ENCODE peak calls at places on chromosomes 12 and 14, in ten cellular contexts. K is thoracic aorta; E is adrenal gland; I is esophagus muscularis mucosa; Z is AG04449; G is IMR-90; R is right atrium auricular region; U is CD8-positive, alpha-beta T cell; L is A549; H is psoas muscle. D is an unnamed sample.
A peak's percentile ranks its signal among the peaks of the same experiment; 100 is the strongest.

GRCh38 chr12:48602192-48602989 is 32.5 kb upstream of the LALBA start:
- DNase-seq in I (no peak), U (no peak), E (no peak), R (no peak), L (no peak), H (no peak), G (no peak), Z (no peak), K (no peak), D (no peak)

GRCh38 chr12:112148031-112148513 is 22.7 kb downstream of the TRAFD1 start:
- DNase-seq in K (no peak), L (no peak), R (no peak), E (peak; percentile 21), Z (peak; percentile 17), G (peak; percentile 79), H (no peak), U (no peak), I (peak; percentile 21), D (no peak)

GRCh38 chr12:52651726-52652261 is at the start of gene KRT2:
- DNase-seq in I (no peak), H (no peak), R (no peak), Z (no peak), L (no peak), G (no peak), K (no peak), E (no peak), U (no peak), D (no peak)

GRCh38 chr14:104827173-104828055 is 26.5 kb downstream of the ZBTB42 start:
- DNase-seq in U (peak; percentile 56), H (no peak), L (peak; percentile 93), I (no peak), Z (no peak), E (peak; percentile 54), G (peak; percentile 32), R (no peak), K (no peak), D (peak; percentile 55)

GRCh38 chr12:82517808-82518207 is 159.5 kb downstream of the METTL25 start:
- DNase-seq in R (no peak), L (no peak), G (no peak), U (no peak), E (no peak), H (no peak), Z (no peak), I (no peak), K (no peak), D (no peak)

GRCh38 chr12:76144253-76144564 is 59.7 kb upstream of the NAP1L1 start:
- DNase-seq in L (no peak), K (no peak), G (peak; percentile 36), I (no peak), H (no peak), R (no peak), Z (no peak), E (no peak), U (peak; percentile 18), D (no peak)

GRCh38 chr14:96192975-96193805 is 11.4 kb upstream of the BDKRB2 start:
- DNase-seq in K (no peak), E (no peak), I (no peak), H (no peak), Z (no peak), R (no peak), L (no peak), G (no peak), U (no peak), D (no peak)

GRCh38 chr14:30876692-30877091 is 2.3 kb downstream of the COCH start:
- DNase-seq in I (no peak), L (no peak), G (no peak), Z (no peak), H (no peak), R (no peak), E (no peak), K (no peak), U (no peak), D (no peak)

GRCh38 chr12:6451348-6452244 is at the start of gene TAPBPL:
- DNase-seq in K (peak; percentile 55), U (peak; percentile 74), R (peak; percentile 92), L (peak; percentile 62), H (peak; percentile 85), Z (peak; percentile 24), G (peak; percentile 75), I (peak; percentile 97), E (peak; percentile 85), D (peak; percentile 81)

GRCh38 chr12:6450869-6451347 is 934 bp upstream of the TAPBPL start:
- DNase-seq in I (no peak), U (no peak), L (no peak), R (no peak), G (no peak), H (peak; percentile 39), E (no peak), K (no peak), Z (no peak), D (no peak)

GRCh38 chr12:6452245-6452731 is 446 bp downstream of the TAPBPL start:
- DNase-seq in Z (no peak), L (no peak), G (no peak), U (no peak), H (peak; percentile 43), E (peak; percentile 69), R (no peak), K (no peak), I (no peak), D (no peak)

GRCh38 chr12:6452908-6453630 is 1.2 kb downstream of the TAPBPL start:
- DNase-seq in I (no peak), K (no peak), R (no peak), G (no peak), E (peak; percentile 49), L (no peak), H (no peak), Z (no peak), U (no peak), D (no peak)

DNA sequence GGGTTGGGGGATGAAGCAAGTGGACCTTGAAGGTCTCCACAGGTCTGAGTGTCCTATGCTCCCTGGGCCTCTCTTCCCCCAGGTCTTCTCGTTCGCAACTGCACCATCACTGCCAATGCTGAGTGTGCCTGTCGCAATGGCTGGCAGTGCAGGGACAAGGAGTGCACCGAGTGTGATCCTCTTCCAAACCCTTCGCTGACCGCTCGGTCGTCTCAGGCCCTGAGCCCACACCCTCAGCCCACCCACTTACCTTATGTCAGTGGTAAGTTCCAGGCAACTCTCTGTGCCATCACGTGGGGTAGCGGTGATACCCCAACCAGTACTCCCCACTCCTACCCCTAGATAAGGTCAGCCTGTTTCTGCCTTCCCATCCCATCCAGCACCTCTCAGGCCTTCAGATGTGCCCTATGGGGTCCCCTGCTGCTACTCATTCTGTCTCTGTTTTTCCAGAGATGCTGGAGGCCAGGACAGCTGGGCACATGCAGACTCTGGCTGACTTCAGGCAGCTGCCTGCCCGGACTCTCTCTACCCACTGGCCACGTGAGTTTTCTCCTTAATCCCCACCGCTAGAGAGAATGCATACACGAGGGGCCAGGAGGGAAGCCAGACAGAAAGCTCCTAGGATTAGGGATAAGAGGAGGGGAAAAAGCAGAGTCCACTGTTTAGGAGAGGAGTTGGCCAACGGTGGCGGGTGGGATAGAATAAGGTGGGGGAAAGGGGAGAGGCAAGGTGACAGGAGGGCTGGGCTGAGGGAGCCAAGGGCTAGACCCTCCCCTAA is 1.6 kb upstream of the TAPBPL start:
- DNase-seq in K (no peak), G (no peak), Z (no peak), L (no peak), E (no peak), U (no peak), R (no peak), I (no peak), H (no peak), D (no peak)
- H3K4me3 ChIP-seq in K (peak overlapping the region; percentile 75), G (peak overlapping the region; percentile 57), Z (peak overlapping the region; percentile 75), L (no peak overlapping the region), E (no peak overlapping the region), U (no peak overlapping the region), R (peak overlapping the region; percentile 54), I (peak overlapping the region; percentile 79), H (peak overlapping the region; percentile 90), D (peak overlapping the region; percentile 66)

DNA sequence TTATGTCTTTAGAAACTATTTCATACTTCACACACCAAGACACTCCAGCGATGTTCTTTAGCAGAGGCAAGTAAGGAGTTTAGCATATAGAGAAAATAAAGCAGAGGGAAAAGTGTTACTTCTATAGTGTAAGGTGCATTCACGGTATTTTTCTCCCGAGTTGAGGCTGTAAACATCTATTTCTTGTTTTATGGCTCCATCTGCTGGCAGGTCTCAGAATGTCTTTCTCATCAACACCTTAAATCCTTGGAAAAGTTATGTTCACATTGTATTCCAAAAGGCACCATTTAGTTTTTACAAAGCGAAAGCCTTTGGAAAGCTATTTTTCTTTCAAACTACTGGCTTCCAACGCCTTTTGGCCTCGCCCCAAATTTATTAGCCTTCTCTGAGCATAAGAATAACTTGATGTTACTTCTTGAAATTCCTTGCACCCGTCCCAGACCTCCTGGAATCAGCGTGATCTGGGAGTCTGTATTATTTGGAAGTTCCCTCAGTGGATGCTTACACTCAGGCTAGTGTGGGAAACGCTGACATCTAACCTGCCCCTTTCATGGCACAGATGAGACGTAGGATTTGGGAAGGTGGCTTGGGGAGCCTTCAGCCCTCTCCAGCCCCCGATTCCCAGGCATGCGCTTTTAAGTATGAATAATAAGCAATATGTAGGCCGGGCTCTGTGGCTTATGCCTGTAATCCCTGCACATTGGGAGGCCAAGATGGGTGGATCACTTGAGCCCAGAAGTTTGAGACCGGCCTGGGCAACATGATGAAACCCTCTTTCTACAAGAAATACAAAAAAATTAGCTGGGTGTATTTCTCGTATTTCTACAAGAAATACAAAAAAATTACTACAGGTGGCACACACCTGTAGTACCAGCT is 1.9 kb upstream of the PIWIL1 start:
- DNase-seq in I (peak; percentile 86), U (peak; percentile 23), K (no peak), L (peak; percentile 49), R (no peak), G (peak; percentile 34), E (peak; percentile 69), Z (no peak), H (no peak), D (no peak)
- TF ChIP-seq CTCF in I (peak; percentile 59), U (peak; percentile 69), K (peak; percentile 51), L (peak; percentile 85), R (peak; percentile 73), G (peak; percentile 57), E (peak; percentile 78), Z (peak; percentile 30), H (peak; percentile 65), D (peak; percentile 38)

GRCh38 chr12:122081697-122082221 is 3.2 kb downstream of the MLXIP start:
- DNase-seq in G (peak; percentile 55), I (no peak), E (peak; percentile 55), H (peak; percentile 41), R (no peak), U (peak; percentile 35), K (no peak), Z (no peak), L (no peak), D (no peak)

GRCh38 chr12:122080149-122081107 is 1.9 kb downstream of the MLXIP start:
- DNase-seq in G (peak; percentile 86), H (peak; percentile 70), K (peak; percentile 63), U (no peak), I (no peak), L (peak; percentile 41), R (peak; percentile 85), E (peak; percentile 90), Z (no peak), D (no peak)

GRCh38 chr12:122085006-122085405 is 6.5 kb downstream of the MLXIP start:
- DNase-seq in Z (no peak), E (no peak), K (no peak), I (no peak), G (no peak), R (no peak), L (no peak), H (no peak), U (no peak), D (no peak)

GRCh38 chr12:122081108-122081696 is 2.6 kb downstream of the MLXIP start:
- DNase-seq in E (peak; percentile 58), I (no peak), R (no peak), U (no peak), L (no peak), H (no peak), Z (no peak), G (no peak), K (no peak), D (no peak)

GRCh38 chr12:122082621-122083356 is 4.2 kb downstream of the MLXIP start:
- DNase-seq in L (no peak), I (no peak), H (no peak), E (no peak), U (no peak), R (no peak), Z (no peak), K (no peak), G (no peak), D (no peak)
- H3K4me3 ChIP-seq in L (no peak overlapping the region), I (peak overlapping the region; percentile 78), H (peak overlapping the region; percentile 97), E (no peak overlapping the region), U (peak overlapping the region; percentile 68), R (no peak overlapping the region), Z (no peak overlapping the region), K (no peak overlapping the region), G (no peak overlapping the region), D (no peak overlapping the region)

DNA sequence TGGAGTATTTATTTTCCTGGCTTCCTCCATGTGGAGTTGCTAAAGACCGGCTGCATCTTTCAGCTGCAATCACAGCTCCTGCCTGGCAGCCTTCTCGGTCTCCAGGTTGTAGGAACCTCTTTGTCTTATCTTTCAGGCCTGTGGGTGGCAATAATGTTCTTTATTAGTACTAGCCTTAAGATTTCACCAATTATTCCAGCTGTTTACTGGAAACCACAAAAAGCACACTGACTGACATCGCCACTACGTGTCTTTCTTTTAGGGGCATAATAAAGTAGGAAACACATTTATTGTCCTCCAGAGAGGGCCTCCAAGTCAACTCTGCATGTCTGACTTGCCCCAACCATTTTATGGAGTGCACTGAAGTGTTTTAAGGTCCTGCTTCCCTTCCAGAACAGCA is 1116.5 kb upstream of the TMEM132C start:
- DNase-seq in I (peak; percentile 31), L (no peak), R (no peak), Z (no peak), U (no peak), E (no peak), H (no peak), K (no peak), G (no peak), D (no peak)
- TF ChIP-seq CTCF in I (no peak), L (no peak), R (no peak), Z (no peak), U (no peak), E (no peak), H (no peak), K (no peak), G (no peak), D (no peak)